ENCODE peak calls at places on chromosomes 3 and 15, in five cellular contexts. D is stomach, A is K562, I is uterus, B is sigmoid colon. G is an unnamed sample. For H3K9me3, the result is how much of the 10 kb centered on the place peaks cover.

GRCh38 chr3:14110699-14111098 is 14.0 kb downstream of the CHCHD4 start:
- DNase-seq in D (no peak), A (no peak), I (no peak), B (no peak), G (no peak)

GRCh38 chr3:19725000-19725399 is 209.0 kb downstream of the EFHB start:
- DNase-seq in D (no peak), A (no peak), I (no peak), B (no peak), G (no peak)

GRCh38 chr15:56468271-56468912 is 3.5 kb upstream of the MNS1 start:
- DNase-seq in D (no peak), A (no peak), I (no peak), B (no peak), G (no peak)

GRCh38 chr3:46865034-46865507 is 1.8 kb upstream of the MYL3 start:
- DNase-seq in D (no peak), A (no peak), I (peak), B (peak), G (no peak)

GRCh38 chr3:171829841-171830559 is 13.1 kb upstream of the TMEM212 start:
- DNase-seq in D (peak), A (no peak), I (peak), B (peak), G (peak)

GRCh38 chr3:106609666-106610301 is 741.0 kb upstream of the CBLB start:
- DNase-seq in D (peak), A (peak), I (peak), B (peak), G (peak)

GRCh38 chr15:51077565-51078153 is 17.0 kb downstream of the TNFAIP8L3 start:
- DNase-seq in D (peak), A (peak), I (peak), B (peak), G (peak)

GRCh38 chr3:22377421-22377820 is 626.4 kb upstream of the ZNF385D start:
- DNase-seq in D (no peak), A (no peak), I (no peak), B (no peak), G (no peak)

GRCh38 chr3:172317481-172317880 is 130.8 kb downstream of the GHSR start:
- DNase-seq in D (no peak), A (no peak), I (no peak), B (no peak), G (no peak)

GRCh38 chr15:61499371-61499770 is 270.3 kb upstream of the RORA start:
- DNase-seq in D (no peak), A (no peak), I (no peak), B (no peak), G (no peak)

GRCh38 chr15:73870700-73871408 is 2.5 kb upstream of the TBC1D21 start:
- DNase-seq in D (peak), A (no peak), I (peak), B (no peak), G (peak)

GRCh38 chr15:98671060-98672008 is 23.0 kb downstream of the IGF1R start:
- DNase-seq in D (no peak), A (no peak), I (no peak), B (no peak), G (no peak)

GRCh38 chr3:66158933-66159332 is 61.9 kb upstream of the SLC25A26 start:
- DNase-seq in D (no peak), A (no peak), I (no peak), B (no peak), G (no peak)

GRCh38 chr3:191414286-191414685 is 46.7 kb upstream of the PYDC2 start:
- DNase-seq in D (no peak), A (no peak), I (no peak), B (no peak), G (no peak)

GRCh38 chr3:139694542-139694941 is 16.8 kb upstream of the NMNAT3 start:
- DNase-seq in D (no peak), A (no peak), I (no peak), B (no peak), G (no peak)

GRCh38 chr15:89338036-89338435 is 3.4 kb upstream of the POLG start:
- DNase-seq in D (no peak), A (no peak), I (no peak), B (peak), G (no peak)

GRCh38 chr3:185764168-185764988 is 60.5 kb downstream of the IGF2BP2 start:
- DNase-seq in D (no peak), A (no peak), I (no peak), B (no peak), G (no peak)

GRCh38 chr15:90046846-90047481 is 45.8 kb downstream of the ZNF710 start:
- DNase-seq in D (peak), A (no peak), I (no peak), B (no peak), G (no peak)

GRCh38 chr3:13502791-13503060 is 22.6 kb downstream of the HDAC11 start:
- DNase-seq in D (no peak), A (no peak), I (no peak), B (no peak), G (no peak)

GRCh38 chr3:21642433-21642832 is 108.6 kb downstream of the ZNF385D start:
- DNase-seq in D (no peak), A (no peak), I (no peak), B (no peak), G (no peak)

GRCh38 chr15:25596644-25597562 is 158.1 kb upstream of the UBE3A start:
- DNase-seq in D (no peak), A (no peak), I (no peak), B (no peak), G (no peak)

GRCh38 chr3:135970500-135971116 is 5.1 kb downstream of the PPP2R3A start:
- DNase-seq in D (no peak), A (no peak), I (no peak), B (no peak), G (no peak)

GRCh38 chr15:76349301-76350070 is 12.9 kb downstream of the ISL2 start:
- DNase-seq in D (no peak), A (no peak), I (no peak), B (no peak), G (no peak)

GRCh38 chr3:158458464-158458863 is 112.5 kb upstream of the MLF1 start:
- DNase-seq in D (no peak), A (no peak), I (no peak), B (no peak), G (no peak)

GRCh38 chr3:140758791-140759444 is 81.1 kb downstream of the TRIM42 start:
- DNase-seq in D (no peak), A (no peak), I (no peak), B (no peak), G (no peak)

GRCh38 chr15:95712785-95713184 is 617.7 kb upstream of the NR2F2 start:
- DNase-seq in D (no peak), A (no peak), I (no peak), B (no peak), G (no peak)

GRCh38 chr3:67635806-67636205 is 18.6 kb downstream of the SUCLG2 start:
- DNase-seq in D (no peak), A (no peak), I (no peak), B (no peak), G (no peak)

GRCh38 chr15:48373855-48374421 is 42.7 kb downstream of the DUT start:
- DNase-seq in D (no peak), A (no peak), I (no peak), B (peak), G (peak)

GRCh38 chr15:67089218-67090193 is 24.1 kb downstream of the SMAD3 start:
- DNase-seq in D (no peak), A (peak), I (no peak), B (no peak), G (no peak)

GRCh38 chr3:151268267-151269235 is 9.8 kb downstream of the P2RY14 start:
- DNase-seq in D (no peak), A (no peak), I (no peak), B (no peak), G (no peak)

GRCh38 chr3:70861234-70861633 is 548.8 kb upstream of the MDFIC2 start:
- DNase-seq in D (no peak), A (no peak), I (no peak), B (no peak), G (no peak)

GRCh38 chr3:54357307-54357706 is 235.0 kb downstream of the CACNA2D3 start:
- DNase-seq in D (no peak), A (no peak), I (no peak), B (no peak), G (no peak)

GRCh38 chr15:34038023-34038403 is 991 bp downstream of the AVEN start:
- DNase-seq in D (no peak), A (no peak), I (no peak), B (no peak), G (no peak)

GRCh38 chr3:16316396-16316795 is 51.4 kb downstream of the OXNAD1 start:
- DNase-seq in D (no peak), A (no peak), I (no peak), B (no peak), G (no peak)

GRCh38 chr15:67130673-67131601 is 65.5 kb downstream of the SMAD3 start:
- DNase-seq in D (no peak), A (no peak), I (peak), B (peak), G (no peak)

GRCh38 chr15:76433798-76434400 is 97.3 kb downstream of the ISL2 start:
- DNase-seq in D (no peak), A (no peak), I (no peak), B (no peak), G (no peak)

GRCh38 chr3:194283218-194284006 is 67.7 kb downstream of the CPN2 start:
- DNase-seq in D (no peak), A (no peak), I (peak), B (peak), G (no peak)

GRCh38 chr3:36488077-36488789 is 107.9 kb downstream of the STAC start:
- DNase-seq in D (no peak), A (no peak), I (no peak), B (no peak), G (no peak)

GRCh38 chr3:42906085-42906904 is at the start of gene ZNF662:
- DNase-seq in D (peak), A (no peak), I (peak), B (peak), G (peak)

GRCh38 chr3:123767564-123768292 is 116.4 kb downstream of the MYLK start:
- DNase-seq in D (no peak), A (no peak), I (no peak), B (no peak), G (no peak)
- H3K27ac ChIP-seq in D (no peak), A (no peak), I (no peak), B (no peak), G (no peak)

DNA sequence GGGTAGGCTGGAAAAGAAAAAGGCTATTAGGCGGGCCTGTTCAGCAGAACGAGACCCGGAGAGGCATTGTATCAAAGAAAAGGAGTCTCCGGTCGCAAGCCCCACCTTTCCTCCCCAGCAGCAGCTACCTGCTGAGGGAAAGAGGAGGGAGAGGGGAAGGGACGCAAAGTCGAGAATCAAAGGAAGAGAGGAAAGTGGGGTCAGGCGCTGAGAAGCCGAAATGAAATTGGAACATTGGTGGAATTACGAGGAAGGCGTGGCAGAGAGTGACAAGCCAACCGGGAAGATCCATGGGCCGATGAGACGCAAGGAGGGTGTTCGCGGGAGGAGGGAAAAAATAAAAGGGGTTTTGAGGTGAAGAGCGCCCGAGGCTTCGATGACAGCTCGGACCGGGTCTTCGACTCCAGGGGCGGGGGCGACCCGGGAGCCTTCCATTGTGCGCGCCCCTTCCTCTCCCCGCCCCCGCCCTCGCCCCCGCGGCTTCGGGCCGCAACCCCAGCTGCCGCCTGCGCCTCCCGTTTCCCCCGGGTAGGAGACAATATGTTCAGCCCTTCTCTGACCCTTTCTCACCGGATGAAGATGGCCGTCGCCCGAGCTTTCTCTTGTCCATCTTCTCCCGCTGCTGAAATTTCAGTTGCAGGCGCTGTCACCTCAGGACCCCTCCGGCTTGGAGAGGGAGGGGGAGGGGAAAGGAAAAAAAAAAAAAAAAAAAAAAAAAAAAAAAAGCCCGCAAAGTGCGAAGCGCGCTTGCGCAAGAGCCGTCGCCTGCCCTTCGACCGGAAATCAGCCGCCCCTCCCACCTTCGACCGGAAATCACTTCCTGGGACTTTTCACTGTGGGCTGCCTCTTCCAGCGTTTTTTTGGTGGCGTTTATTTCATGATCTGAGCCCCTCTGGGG is at the start of gene SENP7:
- DNase-seq in D (peak), A (peak), I (peak), B (peak), G (peak)
- TF ChIP-seq POLR2A in D (no peak), A (peak), I (no peak), B (no peak), G (peak)

DNA sequence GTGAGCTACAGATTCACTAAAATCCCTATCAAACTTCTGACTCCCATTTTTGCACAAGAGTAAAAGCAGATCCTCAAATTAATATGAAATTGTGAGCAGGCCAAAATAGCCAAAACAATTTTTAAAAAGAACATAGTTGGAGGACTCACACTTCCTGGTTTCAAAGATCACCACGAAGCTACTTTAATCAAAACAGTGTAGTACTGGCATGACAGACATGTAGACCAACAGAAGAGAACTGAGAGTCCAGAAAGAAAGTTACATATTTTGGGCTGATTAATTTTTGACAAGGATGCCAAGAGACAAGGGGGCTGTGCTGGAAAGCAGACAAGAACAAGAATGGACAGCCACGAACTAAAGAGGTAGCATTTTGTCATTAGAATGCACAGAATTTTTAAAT is 14.2 kb downstream of the RYK start:
- DNase-seq in D (no peak), A (no peak), I (no peak), B (no peak), G (no peak)
- H3K9me3 ChIP-seq in D (under half), A (under half), I (under half), B (under half), G (under half)

DNA sequence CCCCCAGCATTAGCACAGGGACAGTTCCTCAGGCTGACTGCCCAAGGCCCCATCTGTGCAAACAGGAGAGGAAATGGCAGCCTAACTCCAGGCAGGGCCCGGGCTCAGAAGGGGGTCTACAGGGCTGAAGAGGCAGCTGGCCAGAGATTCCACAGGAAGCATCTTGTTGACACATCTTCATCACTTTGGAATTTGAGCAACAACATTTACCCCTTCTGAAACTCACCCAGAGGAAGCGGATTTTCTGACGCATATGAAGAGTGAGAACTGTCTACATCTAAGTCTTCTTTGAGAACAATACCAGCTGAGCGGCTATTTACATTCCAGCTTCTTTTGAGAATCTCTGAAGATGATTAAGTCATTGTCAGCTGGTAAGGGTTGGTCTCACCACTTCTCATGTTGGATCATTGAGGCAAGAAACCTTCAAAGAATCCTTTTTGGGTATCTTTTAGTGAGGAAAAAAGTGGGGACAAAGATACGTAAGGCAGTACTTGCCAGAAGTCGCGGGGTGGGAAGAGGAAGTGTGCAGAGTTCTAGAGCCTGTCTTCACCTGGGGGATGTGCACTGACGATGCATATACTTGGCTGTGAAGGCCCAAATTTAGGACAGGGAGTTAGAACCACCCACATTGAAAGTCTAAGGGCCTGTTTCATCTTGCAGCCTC is 25.4 kb upstream of the SRP14 start:
- DNase-seq in D (no peak), A (no peak), I (no peak), B (no peak), G (no peak)
- H3K27ac ChIP-seq in D (no peak), A (no peak), I (no peak), B (no peak), G (no peak)

GRCh38 chr3:52364322-52364721 is 48.2 kb downstream of the DNAH1 start:
- DNase-seq in D (no peak), A (no peak), I (no peak), B (no peak), G (no peak)

GRCh38 chr3:52366527-52366926 is 50.4 kb downstream of the DNAH1 start:
- DNase-seq in D (no peak), A (no peak), I (no peak), B (no peak), G (no peak)

GRCh38 chr3:52373676-52374075 is 57.6 kb downstream of the DNAH1 start:
- DNase-seq in D (no peak), A (no peak), I (no peak), B (no peak), G (no peak)

GRCh38 chr3:52372822-52373504 is 56.8 kb downstream of the DNAH1 start:
- DNase-seq in D (peak), A (peak), I (no peak), B (no peak), G (no peak)

DNA sequence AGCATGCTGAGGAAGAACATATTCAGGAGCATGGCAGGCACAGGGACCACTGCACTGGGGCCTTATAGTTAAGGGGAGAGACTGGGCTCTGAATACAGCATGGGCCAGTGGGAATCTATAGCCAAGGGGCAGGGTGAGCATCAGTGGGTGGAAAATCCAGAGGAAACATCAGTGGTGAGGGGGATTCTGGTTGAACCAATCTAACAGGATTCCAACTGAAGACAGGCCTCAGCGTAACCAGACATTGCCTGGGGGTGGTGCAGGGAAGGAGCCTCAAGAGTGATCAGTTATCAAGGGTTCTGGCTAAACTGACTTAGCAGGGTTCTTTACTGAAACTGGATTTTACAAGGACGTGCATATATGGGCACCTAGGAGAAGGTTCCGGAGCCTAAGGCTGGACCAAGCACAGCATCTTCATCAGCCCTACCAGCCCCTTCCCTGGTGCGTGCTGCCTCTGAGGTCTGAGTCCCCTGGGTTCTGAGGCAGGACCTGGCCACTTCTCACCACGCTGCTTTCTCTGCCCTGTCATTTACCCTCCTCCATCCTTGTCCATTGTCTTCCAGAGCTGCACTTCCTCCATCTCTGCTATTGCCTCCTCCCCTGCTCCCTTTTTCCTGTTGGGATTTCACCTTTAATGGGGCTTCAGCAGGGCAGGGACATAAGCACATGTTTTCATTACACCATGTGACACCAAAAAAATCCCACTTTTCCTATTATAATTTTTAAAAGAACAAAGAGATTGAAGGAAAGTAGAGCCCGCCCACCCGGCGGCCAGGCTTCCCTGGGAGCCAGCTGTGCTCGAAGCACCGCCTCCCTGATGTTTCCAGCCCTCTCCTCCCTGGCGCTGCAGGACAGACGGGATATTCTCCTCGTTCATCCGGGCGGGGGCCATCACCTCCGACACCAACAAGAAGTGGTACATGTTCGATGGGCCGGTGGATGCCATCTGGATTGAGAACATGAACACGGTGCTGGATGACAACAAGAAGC is 52.1 kb downstream of the DNAH1 start:
- DNase-seq in D (no peak), A (no peak), I (no peak), B (no peak), G (no peak)
- TF ChIP-seq POLR2A in D (no peak), A (no peak), I (no peak), B (no peak), G (no peak)

GRCh38 chr15:97114900-97115763 is 784.6 kb downstream of the NR2F2 start:
- DNase-seq in D (no peak), A (no peak), I (no peak), B (no peak), G (no peak)
- H3K9me3 ChIP-seq in D (under half), A (under half), I (under half), B (under half), G (under half)

DNA sequence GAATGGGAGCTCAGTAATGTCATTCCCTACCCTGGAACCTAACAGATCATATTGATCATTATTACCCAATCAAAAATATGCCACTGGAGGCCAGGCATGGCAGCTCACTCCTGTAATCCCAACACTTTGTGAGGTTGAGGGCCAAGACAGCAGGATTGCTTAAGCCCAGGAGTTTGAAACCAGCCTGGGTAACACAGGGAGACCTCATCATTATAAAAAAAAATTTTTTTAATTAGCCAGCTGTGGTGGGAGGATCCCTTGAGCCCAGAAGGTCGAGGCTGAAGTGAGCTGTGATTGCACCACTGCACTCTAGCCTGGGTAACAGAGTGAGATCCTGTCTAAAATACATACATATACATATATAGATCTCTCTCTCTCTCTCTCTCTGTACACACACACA is 10.2 kb downstream of the IGDCC4 start:
- DNase-seq in D (no peak), A (no peak), I (no peak), B (no peak), G (no peak)
- H3K27ac ChIP-seq in D (no peak), A (no peak), I (no peak), B (no peak), G (no peak)

GRCh38 chr15:69561071-69561784 is 108.6 kb downstream of the RPLP1 start:
- DNase-seq in D (peak), A (no peak), I (no peak), B (no peak), G (no peak)
- TF ChIP-seq POLR2A in D (no peak), A (no peak), I (no peak), B (no peak), G (no peak)

G was measured in adrenal gland.